ENCODE peak calls at places on chromosomes 3 and 15, in four cellular contexts. M is HCT116, G is esophagus squamous epithelium, Y is heart right ventricle. Z is an unnamed sample. For H3K27me3, the result is how much of the 10 kb centered on the place peaks cover.

GRCh38 chr15:30940359-30940758 is 36.6 kb downstream of the FAN1 start:
- DNase-seq in M (no peak), G (no peak), Y (no peak), Z (no peak)

GRCh38 chr3:134858516-134859035 is 63.5 kb downstream of the EPHB1 start:
- DNase-seq in M (no peak), Y (no peak), G (no peak), Z (no peak)

GRCh38 chr3:97957617-97958311 is 14.5 kb downstream of the RIOX2 start:
- DNase-seq in Y (no peak), M (no peak), G (no peak), Z (peak)

GRCh38 chr15:99226802-99227201 is 22.6 kb downstream of the TTC23 start:
- DNase-seq in Y (no peak), M (no peak), G (no peak), Z (no peak)

GRCh38 chr15:51889486-51889885 is 60.0 kb downstream of the TMOD3 start:
- DNase-seq in Y (no peak), M (no peak), G (no peak), Z (no peak)

GRCh38 chr3:174255454-174255853 is 603.7 kb upstream of the NAALADL2 start:
- DNase-seq in G (no peak), Y (no peak), M (no peak), Z (no peak)

GRCh38 chr3:193711165-193711485 is 118.1 kb downstream of the OPA1 start:
- DNase-seq in G (no peak), Y (no peak), M (no peak), Z (no peak)

GRCh38 chr15:39553947-39554731 is 26.7 kb upstream of the THBS1 start:
- DNase-seq in G (no peak), Y (no peak), M (no peak), Z (peak)

GRCh38 chr3:124809039-124809438 is 78.1 kb downstream of the ITGB5 start:
- DNase-seq in M (no peak), Y (no peak), G (no peak), Z (no peak)

GRCh38 chr3:5096368-5096767 is 25.7 kb upstream of the ARL8B start:
- DNase-seq in M (no peak), Y (no peak), G (no peak), Z (no peak)

GRCh38 chr15:51448592-51449494 is 107.4 kb downstream of the GLDN start:
- DNase-seq in Y (no peak), G (no peak), M (no peak), Z (no peak)

GRCh38 chr3:42473083-42473932 is 29.1 kb upstream of the VIPR1 start:
- DNase-seq in M (no peak), Y (no peak), G (no peak), Z (peak)

GRCh38 chr3:30084971-30085403 is 521.4 kb upstream of the TGFBR2 start:
- DNase-seq in Y (no peak), M (no peak), G (no peak), Z (no peak)

GRCh38 chr3:183192650-183193300 is 30.2 kb upstream of the LAMP3 start:
- DNase-seq in Y (no peak), G (no peak), M (no peak), Z (no peak)

GRCh38 chr15:89971592-89971997 is 29.5 kb upstream of the ZNF710 start:
- DNase-seq in M (peak), G (no peak), Y (peak), Z (peak)

GRCh38 chr3:52385157-52385556 is 59.7 kb downstream of the SEMA3G start:
- DNase-seq in G (no peak), Y (no peak), M (peak), Z (no peak)

GRCh38 chr3:73120710-73121109 is 59.3 kb downstream of the EBLN2 start:
- DNase-seq in M (no peak), Y (no peak), G (no peak), Z (no peak)

GRCh38 chr3:139326131-139326530 is 17.7 kb upstream of the MRPS22 start:
- DNase-seq in Y (no peak), M (no peak), G (no peak), Z (no peak)

GRCh38 chr3:113496924-113497323 is 18.0 kb downstream of the SPICE1 start:
- DNase-seq in M (no peak), G (no peak), Y (no peak), Z (no peak)

GRCh38 chr15:94352940-94353820 is 121.8 kb downstream of the MCTP2 start:
- DNase-seq in G (no peak), M (no peak), Y (no peak), Z (no peak)

GRCh38 chr3:146555311-146555710 is 10.9 kb upstream of the PLSCR1 start:
- DNase-seq in G (no peak), M (no peak), Y (no peak), Z (no peak)

GRCh38 chr15:33028495-33028894 is 166.0 kb downstream of the FMN1 start:
- DNase-seq in Y (no peak), M (no peak), G (no peak), Z (no peak)

GRCh38 chr3:97968376-97968775 is 3.9 kb downstream of the RIOX2 start:
- DNase-seq in G (no peak), Y (no peak), M (no peak), Z (no peak)

GRCh38 chr3:194137314-194138097 is 1.6 kb downstream of the HES1 start:
- DNase-seq in M (no peak), G (no peak), Y (peak), Z (peak)

GRCh38 chr15:67925182-67925581 is 85.3 kb upstream of the RNU6-1 start:
- DNase-seq in Y (no peak), M (no peak), G (no peak), Z (no peak)

GRCh38 chr3:10560060-10560861 is 54.9 kb upstream of the ATP2B2 start:
- DNase-seq in M (no peak), G (no peak), Y (no peak), Z (no peak)

GRCh38 chr3:29064085-29064484 is 216.8 kb upstream of the RBMS3 start:
- DNase-seq in M (no peak), Y (no peak), G (no peak), Z (no peak)

GRCh38 chr15:99729920-99730319 is 3.3 kb downstream of the LYSMD4 start:
- DNase-seq in Y (no peak), G (no peak), M (no peak), Z (peak)

GRCh38 chr15:34730701-34731100 is 24.1 kb downstream of the GJD2 start:
- DNase-seq in G (no peak), M (no peak), Y (no peak), Z (no peak)

GRCh38 chr3:43159496-43160255 is 53.8 kb upstream of the POMGNT2 start:
- DNase-seq in Y (no peak), G (no peak), M (no peak), Z (no peak)

GRCh38 chr15:28184166-28184565 is 85.1 kb upstream of the OCA2 start:
- DNase-seq in G (no peak), Y (no peak), M (no peak), Z (no peak)

GRCh38 chr15:64856429-64857145 is 14.9 kb downstream of the PLEKHO2 start:
- DNase-seq in M (no peak), Y (peak), G (no peak), Z (no peak)

GRCh38 chr3:151919446-151919845 is 46.0 kb downstream of the SUCNR1 start:
- DNase-seq in Y (no peak), G (no peak), M (no peak), Z (no peak)

GRCh38 chr3:22040150-22040549 is 289.1 kb upstream of the ZNF385D start:
- DNase-seq in Y (no peak), G (no peak), M (no peak), Z (no peak)

DNA sequence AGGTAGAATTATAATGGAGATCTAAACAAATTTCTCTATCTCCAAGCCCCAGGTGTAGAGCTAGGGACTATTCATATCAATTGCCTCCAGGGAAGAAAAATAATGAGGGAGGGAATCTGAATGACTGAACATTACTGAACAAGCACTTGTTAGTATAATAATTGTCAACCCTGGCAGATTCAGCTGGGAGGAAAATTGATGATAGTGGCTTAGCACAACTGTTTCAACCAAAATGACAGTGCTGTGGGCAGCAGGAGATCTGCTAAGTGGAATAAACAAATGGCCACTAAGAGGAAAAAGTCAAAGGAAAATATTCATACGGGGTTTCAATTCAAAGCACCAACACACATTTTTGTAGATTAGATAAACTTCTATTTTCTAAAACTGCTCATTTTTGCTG is 294.9 kb upstream of the ZNF385D start:
- DNase-seq in Y (no peak), M (no peak), G (no peak), Z (no peak)
- H3K27me3 ChIP-seq in Y (under half), M (under half), G (under half), Z (under half)

GRCh38 chr3:13507247-13507790 is 27.2 kb downstream of the HDAC11 start:
- DNase-seq in Y (no peak), M (no peak), G (no peak), Z (no peak)
- H3K27ac ChIP-seq in Y (no peak), M (no peak), G (peak), Z (no peak)

GRCh38 chr15:80105193-80105984 is 45.9 kb downstream of the ZFAND6 start:
- DNase-seq in Y (no peak), G (no peak), M (no peak), Z (no peak)
- H3K27me3 ChIP-seq in Y (under half), G (under half), M (under half), Z (under half)

DNA sequence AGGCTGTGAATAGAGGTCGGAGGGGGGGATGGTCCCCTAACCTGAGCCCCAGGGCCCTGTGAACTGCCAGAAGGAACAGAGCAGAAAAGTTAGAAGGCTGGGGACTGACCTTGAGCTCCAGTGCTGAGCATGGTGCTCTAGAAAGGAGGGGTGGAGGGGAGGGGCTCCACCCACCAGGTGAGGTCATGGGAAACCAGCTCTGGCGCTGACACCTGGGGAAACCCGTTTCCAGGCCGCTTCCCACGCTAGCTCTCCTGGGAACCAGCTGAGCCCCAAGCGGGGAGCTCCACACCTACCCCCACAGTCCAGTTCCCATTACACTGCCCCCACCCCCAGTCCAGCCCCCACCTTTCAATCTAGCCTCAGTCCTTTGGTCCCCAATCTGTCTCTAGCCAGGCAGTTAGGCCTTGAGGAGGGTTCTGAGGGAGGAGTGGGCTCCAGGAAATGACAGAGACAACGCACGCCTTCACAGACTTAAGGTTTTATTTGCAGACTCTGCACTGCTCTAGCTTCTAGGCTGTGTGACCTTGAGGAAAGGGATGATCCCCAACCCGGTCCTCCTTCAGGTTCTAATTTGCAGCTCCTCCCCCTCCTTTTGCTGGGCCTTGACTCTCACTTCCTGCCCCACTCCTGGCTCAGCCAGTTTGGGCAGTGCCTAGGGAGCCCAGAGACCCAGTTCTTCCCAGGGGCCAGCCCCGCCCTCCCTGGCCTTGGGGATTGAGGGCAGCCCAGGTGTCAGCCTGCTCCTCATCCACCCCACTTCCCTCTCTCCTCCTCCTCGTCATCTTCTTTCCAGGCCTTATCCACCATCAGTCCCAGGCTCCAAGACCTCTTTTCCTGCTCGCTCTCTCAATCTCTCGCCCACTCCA is 2.1 kb downstream of the RHOV start:
- DNase-seq in M (no peak), G (no peak), Y (no peak), Z (peak)
- H3K27ac ChIP-seq in M (peak), G (peak), Y (no peak), Z (peak)

DNA sequence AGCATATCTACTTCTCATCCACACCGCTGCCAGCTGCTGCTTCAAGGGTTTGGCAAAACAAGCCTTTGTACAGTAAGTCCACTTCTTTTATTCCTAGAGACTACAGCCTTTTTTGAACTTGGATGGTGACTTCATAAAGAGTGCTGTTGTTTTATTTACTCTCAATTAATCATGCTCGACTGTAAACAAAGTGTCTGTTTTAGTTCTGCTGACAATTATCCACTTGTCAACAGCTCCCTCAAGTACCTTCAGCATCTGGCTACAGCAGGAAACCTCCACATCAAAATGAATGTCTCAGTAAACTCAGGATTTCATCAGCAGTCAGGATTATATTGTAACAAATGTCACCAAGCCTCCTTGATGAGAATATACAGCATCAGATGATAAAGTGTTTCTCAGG is 12.2 kb upstream of the FOXB1 start:
- DNase-seq in Y (no peak), G (no peak), M (no peak), Z (no peak)
- H3K27me3 ChIP-seq in Y (under half), G (half or more), M (under half), Z (under half)

GRCh38 chr3:133472889-133473288 is 73.0 kb downstream of the BFSP2 start:
- DNase-seq in M (no peak), G (no peak), Y (no peak), Z (no peak)

GRCh38 chr3:133472242-133472641 is 72.4 kb downstream of the BFSP2 start:
- DNase-seq in G (no peak), M (no peak), Y (peak), Z (peak)

GRCh38 chr3:133476971-133477375 is 77.1 kb downstream of the BFSP2 start:
- DNase-seq in M (no peak), G (no peak), Y (no peak), Z (peak)

GRCh38 chr3:133475245-133476010 is 75.6 kb downstream of the BFSP2 start:
- DNase-seq in Y (no peak), G (no peak), M (no peak), Z (no peak)

GRCh38 chr3:133474251-133474801 is 74.5 kb downstream of the BFSP2 start:
- DNase-seq in M (no peak), Y (peak), G (no peak), Z (peak)
- H3K27ac ChIP-seq in M (no peak), Y (peak), G (peak), Z (peak)

GRCh38 chr3:13846716-13847570 is 32.9 kb downstream of the WNT7A start:
- DNase-seq in M (no peak), G (no peak), Y (no peak), Z (no peak)
- H3K27me3 ChIP-seq in M (under half), G (under half), Y (under half), Z (under half)

DNA sequence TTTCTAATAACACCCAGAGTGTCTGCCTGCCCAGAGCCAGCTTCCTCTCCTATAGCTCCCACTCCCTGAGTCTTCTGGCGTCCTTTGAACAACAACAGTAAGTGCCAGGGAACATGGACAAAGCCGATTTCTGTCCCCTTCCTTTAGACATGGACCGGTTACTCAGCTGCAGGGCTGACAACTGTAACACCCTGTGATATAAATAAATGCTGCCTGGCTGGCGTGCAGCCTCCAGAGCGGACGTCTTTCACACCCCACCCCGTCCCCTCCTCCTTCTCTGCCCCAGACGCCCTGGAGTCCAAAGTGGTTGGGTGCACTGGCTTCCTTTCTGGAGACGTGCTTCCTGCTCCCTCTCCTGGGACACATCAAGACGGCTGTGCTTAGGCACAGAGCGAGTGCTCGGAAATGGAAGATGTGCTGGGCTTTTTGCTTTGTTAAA is 281.9 kb upstream of the LRRFIP2 start:
- DNase-seq in G (no peak), M (no peak), Y (peak), Z (peak)
- H3K27ac ChIP-seq in G (peak), M (no peak), Y (peak), Z (peak)

Z was measured in colonic mucosa.